ENCODE peak calls at places on chromosome X, in four cellular contexts. W, J, N and D are unnamed samples.

GRCh38 chrX:110852180-110852579 is 56.6 kb upstream of the CHRDL1 start:
- DNase-seq in W (peak), J (peak), N (no peak), D (no peak)

GRCh38 chrX:103554687-103555417 is 30.5 kb upstream of the TCEAL4 start:
- DNase-seq in W (peak), J (no peak), N (peak), D (no peak)

GRCh38 chrX:13750204-13750603 is 15.7 kb downstream of the OFD1 start:
- DNase-seq in W (no peak), J (peak), N (no peak), D (no peak)

GRCh38 chrX:105564536-105564935 is 257.8 kb upstream of the NRK start:
- DNase-seq in W (no peak), J (no peak), N (no peak), D (peak)

GRCh38 chrX:3939967-3940610 is 226.6 kb upstream of the PRKX start:
- DNase-seq in W (no peak), J (peak), N (no peak), D (no peak)

GRCh38 chrX:65196758-65197371 is 220.6 kb upstream of the ZC4H2 start:
- DNase-seq in W (peak), J (peak), N (no peak), D (no peak)

GRCh38 chrX:28847423-28847822 is 260.2 kb downstream of the IL1RAPL1 start:
- DNase-seq in W (no peak), J (no peak), N (no peak), D (no peak)

GRCh38 chrX:80237072-80237471 is 183.2 kb upstream of the TENT5D start:
- DNase-seq in W (no peak), J (peak), N (no peak), D (no peak)

GRCh38 chrX:68627986-68628385 is 19.5 kb upstream of the STARD8 start:
- DNase-seq in W (no peak), J (no peak), N (no peak), D (no peak)

GRCh38 chrX:20067709-20068315 is 48.9 kb downstream of the MAP7D2 start:
- DNase-seq in W (no peak), J (peak), N (no peak), D (peak)